ENCODE peak calls at places on chromosome 7, in four cellular contexts. J is A549, K is HepG2, N is GM12878. H is an unnamed sample.

GRCh38 chr7:84372155-84372621 is 177.6 kb upstream of the SEMA3A start:
- DNase-seq in J (no peak), K (no peak), N (no peak), H (no peak)

GRCh38 chr7:116713918-116714317 is 41.9 kb downstream of the MET start:
- DNase-seq in J (no peak), K (no peak), N (no peak), H (no peak)

GRCh38 chr7:4282434-4283223 is 399.5 kb upstream of the FOXK1 start:
- DNase-seq in J (peak), K (no peak), N (no peak), H (no peak)

GRCh38 chr7:128783143-128783799 is 7.7 kb upstream of the OPN1SW start:
- DNase-seq in J (peak), K (peak), N (no peak), H (peak)

GRCh38 chr7:31882187-31882586 is 188.0 kb downstream of the PDE1C start:
- DNase-seq in J (peak), K (no peak), N (no peak), H (no peak)

GRCh38 chr7:151012921-151013347 is 11.4 kb downstream of the ATG9B start:
- DNase-seq in J (peak), K (peak), N (no peak), H (peak)

GRCh38 chr7:47490501-47491265 is 91.2 kb downstream of the TNS3 start:
- DNase-seq in J (no peak), K (no peak), N (no peak), H (no peak)

GRCh38 chr7:32177216-32177615 is 107.0 kb upstream of the PDE1C start:
- DNase-seq in J (no peak), K (no peak), N (no peak), H (no peak)

GRCh38 chr7:71404701-71405345 is 272.9 kb downstream of the GALNT17 start:
- DNase-seq in J (no peak), K (no peak), N (no peak), H (no peak)

GRCh38 chr7:38506004-38506403 is 125.2 kb downstream of the AMPH start:
- DNase-seq in J (no peak), K (no peak), N (no peak), H (no peak)

GRCh38 chr7:123770378-123770777 is 21.6 kb upstream of the WASL start:
- DNase-seq in J (peak), K (peak), N (no peak), H (no peak)

GRCh38 chr7:11760372-11760771 is 71.6 kb downstream of the THSD7A start:
- DNase-seq in J (peak), K (no peak), N (no peak), H (no peak)

GRCh38 chr7:46933596-46933995 is 648.3 kb downstream of the TNS3 start:
- DNase-seq in J (no peak), K (no peak), N (no peak), H (no peak)

GRCh38 chr7:99127636-99128035 is 16.3 kb downstream of the SMURF1 start:
- DNase-seq in J (no peak), K (no peak), N (no peak), H (no peak)

GRCh38 chr7:91894781-91895480 is 14.4 kb upstream of the MTERF1 start:
- DNase-seq in J (no peak), K (no peak), N (no peak), H (peak)
- TF ChIP-seq POLR2AphosphoS2 in J (no peak), K (no peak), N (no peak), H (no peak)

GRCh38 chr7:114567416-114567815 is 152.8 kb downstream of the FOXP2 start:
- DNase-seq in J (no peak), K (no peak), N (no peak), H (no peak)
- TF ChIP-seq POLR2AphosphoS2 in J (no peak), K (no peak), N (no peak), H (no peak)

DNA sequence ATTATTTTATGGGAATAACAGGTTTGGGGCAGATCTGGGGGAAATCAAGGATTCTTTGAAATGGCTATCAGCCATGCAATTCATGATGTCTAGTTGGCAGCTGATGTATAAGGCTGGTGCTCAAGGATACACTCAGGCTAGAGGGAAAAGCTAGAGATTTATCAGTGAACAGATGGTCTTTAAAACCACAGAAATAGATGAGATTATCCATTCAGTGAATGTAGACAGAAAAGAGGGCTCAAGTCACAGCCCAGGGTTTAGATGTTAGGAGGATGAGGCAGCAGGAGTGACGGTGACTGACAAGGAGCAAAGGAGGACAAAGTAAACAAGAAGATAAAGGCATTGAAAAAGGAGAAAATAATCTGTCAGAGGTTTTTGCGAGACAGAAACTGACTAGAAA is 238.7 kb downstream of the CDK14 start:
- DNase-seq in J (no peak), K (no peak), N (no peak), H (no peak)
- TF ChIP-seq POLR2AphosphoS2 in J (no peak), K (no peak), N (no peak), H (no peak)

DNA sequence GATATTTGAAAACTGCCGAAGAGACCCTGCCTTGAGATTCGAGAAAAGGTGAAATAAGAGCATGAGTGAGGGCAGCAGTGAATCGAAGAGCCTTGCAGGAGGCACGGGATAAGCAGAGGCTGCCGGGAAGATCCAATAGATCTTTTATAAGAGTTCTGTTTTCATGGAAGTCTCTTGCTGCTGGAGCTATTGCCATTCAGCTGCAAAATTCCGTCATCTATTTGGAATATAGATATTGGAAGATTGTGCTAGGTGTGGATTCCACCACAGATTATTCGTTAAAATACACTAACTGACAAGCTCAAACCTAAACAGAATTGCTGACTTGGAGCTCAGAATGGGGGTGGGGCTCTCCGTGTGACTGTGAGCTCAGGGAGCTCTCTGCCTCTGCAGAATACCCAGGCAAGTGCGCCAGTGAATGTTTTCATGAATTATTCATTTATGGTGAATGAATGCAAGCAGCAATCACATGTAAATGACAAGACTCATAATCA is 249.6 kb downstream of the TRIL start:
- DNase-seq in J (no peak), K (no peak), N (no peak), H (no peak)
- TF ChIP-seq POLR2AphosphoS2 in J (no peak), K (no peak), N (no peak), H (no peak)

DNA sequence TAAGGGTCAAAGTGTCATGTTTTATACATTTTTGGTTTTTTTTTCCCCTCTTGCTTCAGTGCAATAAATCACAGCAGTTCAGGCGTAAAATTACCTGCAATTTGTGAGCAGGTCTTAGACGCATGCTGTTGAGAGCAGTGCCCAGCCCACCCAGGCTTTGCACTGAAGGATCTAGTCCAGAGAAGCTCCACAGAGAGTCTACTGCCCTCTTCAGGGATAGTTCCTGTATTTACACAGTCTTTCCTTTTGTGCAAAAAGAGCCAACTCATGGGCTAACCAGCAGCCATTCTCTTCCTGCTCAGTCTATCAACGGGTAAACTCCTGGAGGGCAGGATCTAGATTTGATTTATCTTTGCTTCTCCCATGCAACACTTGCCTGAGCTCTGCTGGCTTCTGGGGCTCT is 82.2 kb upstream of the NAMPT start:
- DNase-seq in J (no peak), K (peak), N (no peak), H (peak)
- TF ChIP-seq POLR2AphosphoS2 in J (no peak), K (no peak), N (no peak), H (no peak)

GRCh38 chr7:51324206-51324884 is 7.7 kb upstream of the COBL start:
- DNase-seq in J (no peak), K (no peak), N (no peak), H (no peak)
- TF ChIP-seq POLR2AphosphoS2 in J (no peak), K (no peak), N (no peak), H (no peak)

GRCh38 chr7:104628017-104628416 is 299.6 kb downstream of the LHFPL3 start:
- DNase-seq in J (no peak), K (no peak), N (no peak), H (no peak)

GRCh38 chr7:104625956-104626355 is 297.6 kb downstream of the LHFPL3 start:
- DNase-seq in J (no peak), K (no peak), N (no peak), H (no peak)

GRCh38 chr7:104629393-104629792 is 301.0 kb downstream of the LHFPL3 start:
- DNase-seq in J (no peak), K (no peak), N (no peak), H (no peak)

GRCh38 chr7:104627516-104627915 is 299.1 kb downstream of the LHFPL3 start:
- DNase-seq in J (no peak), K (no peak), N (no peak), H (no peak)
- TF ChIP-seq POLR2AphosphoS2 in J (no peak), K (no peak), N (no peak), H (no peak)

GRCh38 chr7:66296-66695 is 126.1 kb upstream of the FAM20C start:
- DNase-seq in J (no peak), K (no peak), N (no peak), H (no peak)

GRCh38 chr7:65554-65953 is 126.8 kb upstream of the FAM20C start:
- DNase-seq in J (no peak), K (no peak), N (no peak), H (no peak)

GRCh38 chr7:67738-68395 is 124.5 kb upstream of the FAM20C start:
- DNase-seq in J (no peak), K (no peak), N (no peak), H (no peak)

GRCh38 chr7:66741-67140 is 125.6 kb upstream of the FAM20C start:
- DNase-seq in J (no peak), K (no peak), N (no peak), H (no peak)

DNA sequence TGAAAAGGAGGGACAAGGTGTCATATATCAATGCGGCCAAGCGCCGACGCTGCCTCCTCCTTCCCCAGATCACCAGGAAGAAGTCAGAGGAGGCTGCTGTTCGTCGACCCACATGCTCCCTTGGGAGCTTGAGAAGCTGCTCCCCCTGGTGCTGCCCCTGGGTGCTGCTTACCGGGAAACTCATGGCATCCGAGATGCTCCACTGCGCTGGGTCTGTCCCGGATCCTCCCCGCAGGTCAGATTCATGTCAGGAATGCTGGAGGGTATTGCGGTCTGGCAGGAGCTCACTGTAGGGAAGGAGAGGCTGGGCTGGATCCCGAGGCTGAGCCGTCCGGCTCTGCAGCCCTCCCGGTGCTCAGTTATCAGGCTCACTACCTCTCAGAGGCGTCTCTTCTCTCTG is 123.7 kb upstream of the FAM20C start:
- DNase-seq in J (peak), K (no peak), N (no peak), H (peak)
- TF ChIP-seq POLR2AphosphoS2 in J (no peak), K (no peak), N (no peak), H (no peak)